ENCODE peak calls at places on chromosomes 2 and 18, in five cellular contexts. S is IMR-90, J is K562, Z is HepG2, X is SK-N-SH. B is an unnamed sample.

GRCh38 chr2:111986116-111986900 is 68.8 kb upstream of the TMEM87B start:
- DNase-seq in S (peak), J (no peak), Z (peak), X (no peak), B (no peak)

GRCh38 chr2:215614296-215614695 is 178.4 kb upstream of the FN1 start:
- DNase-seq in S (no peak), J (no peak), Z (no peak), X (no peak), B (no peak)

GRCh38 chr2:238601433-238602222 is 174.9 kb downstream of the ASB1 start:
- DNase-seq in S (peak), J (no peak), Z (no peak), X (no peak), B (no peak)

GRCh38 chr2:218223046-218223445 is 6.1 kb downstream of the ARPC2 start:
- DNase-seq in S (peak), J (no peak), Z (no peak), X (no peak), B (no peak)

GRCh38 chr18:11909081-11909410 is 929 bp upstream of the MPPE1 start:
- DNase-seq in S (peak), J (no peak), Z (no peak), X (no peak), B (no peak)

GRCh38 chr2:45045706-45046105 is 36.5 kb upstream of the SIX2 start:
- DNase-seq in S (no peak), J (no peak), Z (no peak), X (no peak), B (no peak)

GRCh38 chr2:232713505-232713904 is 16.4 kb downstream of the GIGYF2 start:
- DNase-seq in S (no peak), J (no peak), Z (no peak), X (no peak), B (no peak)

GRCh38 chr2:15142069-15142689 is 419.0 kb downstream of the NBAS start:
- DNase-seq in S (peak), J (no peak), Z (peak), X (no peak), B (peak)

GRCh38 chr2:186422226-186422625 is 63.8 kb upstream of the ZC3H15 start:
- DNase-seq in S (peak), J (no peak), Z (no peak), X (no peak), B (no peak)

GRCh38 chr18:27954226-27954625 is 222.7 kb downstream of the CDH2 start:
- DNase-seq in S (peak), J (no peak), Z (no peak), X (no peak), B (no peak)

DNA sequence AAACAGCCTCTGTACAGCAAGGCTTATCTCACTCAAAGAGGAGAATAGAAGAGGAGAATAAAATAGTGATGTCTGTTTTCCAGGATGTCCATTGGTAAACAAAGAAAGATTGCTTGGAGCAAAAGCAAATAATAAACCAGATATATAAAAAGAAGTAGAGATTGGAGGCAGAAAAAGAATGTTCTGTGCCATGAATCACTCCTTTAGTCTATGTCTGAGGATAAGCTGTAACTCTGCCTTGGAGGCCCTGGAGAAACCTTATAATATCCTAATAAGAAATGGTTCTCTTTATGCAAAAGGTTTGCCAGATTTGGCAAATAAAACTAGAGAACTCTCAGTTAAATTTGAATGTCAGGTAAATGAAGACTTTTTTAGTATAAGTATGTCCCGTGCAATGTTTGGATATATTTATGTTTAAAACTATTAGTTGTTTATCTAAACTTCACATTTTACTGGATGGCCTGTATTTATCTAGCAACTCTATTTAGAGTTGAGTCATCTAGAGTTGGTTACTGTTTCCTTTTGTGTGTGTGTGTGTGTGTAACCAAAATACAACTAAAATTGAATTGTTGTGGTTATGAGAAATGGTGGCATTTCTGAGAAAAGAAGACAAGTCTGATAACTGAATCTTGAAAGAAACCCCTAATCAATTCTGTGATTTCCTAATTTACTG is 510.3 kb upstream of the SETBP1 start:
- DNase-seq in S (no peak), J (no peak), Z (no peak), X (no peak), B (no peak)
- TF ChIP-seq MXI1 in S (no peak), J (no peak), Z (no peak), X (no peak), B (no peak)

GRCh38 chr18:25298853-25299274 is 53.1 kb downstream of the ZNF521 start:
- DNase-seq in S (peak), J (peak), Z (no peak), X (no peak), B (no peak)

GRCh38 chr18:25295624-25296138 is 56.3 kb downstream of the ZNF521 start:
- DNase-seq in S (no peak), J (no peak), Z (no peak), X (no peak), B (no peak)

GRCh38 chr18:25300492-25300891 is 51.5 kb downstream of the ZNF521 start:
- DNase-seq in S (no peak), J (no peak), Z (no peak), X (no peak), B (no peak)

GRCh38 chr18:25299426-25299825 is 52.5 kb downstream of the ZNF521 start:
- DNase-seq in S (peak), J (no peak), Z (no peak), X (no peak), B (no peak)

GRCh38 chr18:25299899-25300298 is 52.1 kb downstream of the ZNF521 start:
- DNase-seq in S (no peak), J (no peak), Z (no peak), X (no peak), B (no peak)
- TF ChIP-seq MXI1 in S (no peak), J (no peak), Z (no peak), X (no peak), B (no peak)

DNA sequence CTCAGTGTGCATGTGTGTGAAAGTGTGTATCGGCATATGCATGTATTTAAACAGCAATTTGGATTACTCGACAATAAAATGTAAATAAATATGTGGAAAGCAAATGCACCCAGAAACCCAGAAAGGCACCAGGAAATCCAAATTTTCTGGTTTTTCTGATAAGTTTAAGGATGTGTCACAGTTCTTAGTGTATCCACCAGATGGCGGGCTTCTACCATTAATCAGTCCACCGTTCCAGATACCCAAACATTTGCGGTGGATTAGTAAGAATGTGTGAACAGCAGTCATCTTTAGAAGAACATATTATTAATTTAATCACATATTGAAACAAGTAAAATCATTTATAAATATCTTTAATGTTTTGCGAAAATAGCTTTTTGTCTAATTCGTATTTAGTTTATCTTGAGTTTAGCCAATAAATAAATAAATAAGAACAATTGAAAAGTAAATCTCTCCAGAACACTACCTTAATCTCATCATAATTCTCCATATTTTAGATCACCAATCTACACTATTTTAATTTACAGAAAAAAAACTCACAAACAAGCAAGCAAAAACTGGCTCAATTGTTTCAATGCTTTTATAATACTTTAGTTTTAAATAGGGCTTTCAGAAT is 298.9 kb downstream of the DSEL start:
- DNase-seq in S (peak), J (peak), Z (peak), X (peak), B (no peak)
- TF ChIP-seq MXI1 in S (no peak), J (no peak), Z (no peak), X (no peak), B (no peak)

GRCh38 chr2:133674066-133674432 is 105.8 kb upstream of the NCKAP5 start:
- DNase-seq in S (no peak), J (no peak), Z (no peak), X (no peak), B (no peak)

GRCh38 chr2:133680399-133681044 is 112.3 kb upstream of the NCKAP5 start:
- DNase-seq in S (no peak), J (no peak), Z (no peak), X (no peak), B (no peak)

GRCh38 chr2:133674433-133675331 is 106.4 kb upstream of the NCKAP5 start:
- DNase-seq in S (peak), J (no peak), Z (peak), X (no peak), B (no peak)

GRCh38 chr2:133673570-133673969 is 105.3 kb upstream of the NCKAP5 start:
- DNase-seq in S (no peak), J (no peak), Z (no peak), X (no peak), B (no peak)

GRCh38 chr2:133676392-133677130 is 108.3 kb upstream of the NCKAP5 start:
- DNase-seq in S (peak), J (no peak), Z (no peak), X (no peak), B (no peak)
- TF ChIP-seq MXI1 in S (no peak), J (no peak), Z (no peak), X (no peak), B (no peak)

GRCh38 chr2:18214936-18215335 is 336.5 kb downstream of the KCNS3 start:
- DNase-seq in S (peak), J (no peak), Z (no peak), X (no peak), B (no peak)

GRCh38 chr2:18213986-18214385 is 335.5 kb downstream of the KCNS3 start:
- DNase-seq in S (no peak), J (no peak), Z (no peak), X (no peak), B (no peak)

GRCh38 chr2:18208956-18209355 is 330.5 kb downstream of the KCNS3 start:
- DNase-seq in S (no peak), J (no peak), Z (no peak), X (no peak), B (no peak)

GRCh38 chr2:18209934-18210639 is 331.6 kb downstream of the KCNS3 start:
- DNase-seq in S (peak), J (no peak), Z (no peak), X (no peak), B (no peak)
- TF ChIP-seq MXI1 in S (no peak), J (no peak), Z (no peak), X (no peak), B (no peak)

GRCh38 chr2:195307751-195308150 is 349.3 kb upstream of the SLC39A10 start:
- DNase-seq in S (no peak), J (no peak), Z (no peak), X (no peak), B (no peak)

GRCh38 chr2:195308163-195308562 is 348.9 kb upstream of the SLC39A10 start:
- DNase-seq in S (no peak), J (no peak), Z (no peak), X (no peak), B (no peak)

GRCh38 chr2:195304310-195304709 is 352.7 kb upstream of the SLC39A10 start:
- DNase-seq in S (peak), J (no peak), Z (peak), X (no peak), B (no peak)
- TF ChIP-seq MXI1 in S (no peak), J (no peak), Z (no peak), X (no peak), B (no peak)

GRCh38 chr2:208407667-208408066 is 1.1 kb downstream of the PTH2R start:
- DNase-seq in S (peak), J (peak), Z (peak), X (peak), B (no peak)
- TF ChIP-seq MXI1 in S (no peak), J (no peak), Z (no peak), X (no peak), B (no peak)